ENCODE peak calls at places on chromosomes 3 and 15, in ten cellular contexts. One of them, this sample, is unnamed.

GRCh38 chr3:111326144-111326995 is 215.6 kb upstream of the CD96 start:
- DNase-seq in H1: no peak
- DNase-seq in left ventricle myocardium inferior: no peak
- DNase-seq in tibial nerve: no peak
- DNase-seq in stomach: no peak
- DNase-seq in kidney: no peak
- DNase-seq in lower lobe of right lung: no peak
- DNase-seq in neural progenitor cell: no peak
- DNase-seq in uterus: no peak
- DNase-seq in lung: no peak
- DNase-seq in this sample: no peak

GRCh38 chr3:156382458-156383346 is 172.2 kb downstream of the SSR3 start:
- DNase-seq in H1: peak; percentile 80
- DNase-seq in left ventricle myocardium inferior: no peak
- DNase-seq in tibial nerve: no peak
- DNase-seq in stomach: peak; percentile 34
- DNase-seq in kidney: no peak
- DNase-seq in lower lobe of right lung: no peak
- DNase-seq in neural progenitor cell: peak; percentile 24
- DNase-seq in uterus: no peak
- DNase-seq in lung: no peak
- DNase-seq in this sample: no peak

GRCh38 chr3:178705925-178706324 is 169.7 kb downstream of the KCNMB2 start:
- DNase-seq in H1: no peak
- DNase-seq in left ventricle myocardium inferior: no peak
- DNase-seq in tibial nerve: no peak
- DNase-seq in stomach: no peak
- DNase-seq in kidney: no peak
- DNase-seq in lower lobe of right lung: no peak
- DNase-seq in neural progenitor cell: no peak
- DNase-seq in uterus: no peak
- DNase-seq in lung: no peak
- DNase-seq in this sample: no peak

GRCh38 chr3:129526121-129526900 is 2.1 kb upstream of the RHO start:
- DNase-seq in H1: peak; percentile 47
- DNase-seq in left ventricle myocardium inferior: no peak
- DNase-seq in tibial nerve: no peak
- DNase-seq in stomach: no peak
- DNase-seq in kidney: no peak
- DNase-seq in lower lobe of right lung: no peak
- DNase-seq in neural progenitor cell: peak; percentile 51
- DNase-seq in uterus: no peak
- DNase-seq in lung: peak; percentile 33
- DNase-seq in this sample: no peak

GRCh38 chr3:126685493-126685892 is 18.5 kb upstream of the CHCHD6 start:
- DNase-seq in H1: no peak
- DNase-seq in left ventricle myocardium inferior: no peak
- DNase-seq in tibial nerve: no peak
- DNase-seq in stomach: no peak
- DNase-seq in kidney: no peak
- DNase-seq in lower lobe of right lung: no peak
- DNase-seq in neural progenitor cell: no peak
- DNase-seq in uterus: no peak
- DNase-seq in lung: no peak
- DNase-seq in this sample: no peak

GRCh38 chr15:90074916-90075315 is 27.4 kb downstream of the IDH2 start:
- DNase-seq in H1: no peak
- DNase-seq in left ventricle myocardium inferior: no peak
- DNase-seq in tibial nerve: no peak
- DNase-seq in stomach: no peak
- DNase-seq in kidney: no peak
- DNase-seq in lower lobe of right lung: no peak
- DNase-seq in neural progenitor cell: no peak
- DNase-seq in uterus: no peak
- DNase-seq in lung: no peak
- DNase-seq in this sample: no peak

GRCh38 chr3:32782417-32782816 is 35.4 kb upstream of the TRIM71 start:
- DNase-seq in H1: no peak
- DNase-seq in left ventricle myocardium inferior: no peak
- DNase-seq in tibial nerve: no peak
- DNase-seq in stomach: no peak
- DNase-seq in kidney: no peak
- DNase-seq in lower lobe of right lung: no peak
- DNase-seq in neural progenitor cell: no peak
- DNase-seq in uterus: no peak
- DNase-seq in lung: no peak
- DNase-seq in this sample: no peak

GRCh38 chr15:84976746-84977345 is 4.8 kb upstream of the PDE8A start:
- DNase-seq in H1: no peak
- DNase-seq in left ventricle myocardium inferior: no peak
- DNase-seq in tibial nerve: no peak
- DNase-seq in stomach: no peak
- DNase-seq in kidney: no peak
- DNase-seq in lower lobe of right lung: no peak
- DNase-seq in neural progenitor cell: no peak
- DNase-seq in uterus: no peak
- DNase-seq in lung: no peak
- DNase-seq in this sample: no peak

GRCh38 chr3:124420392-124420791 is 309.9 kb upstream of the UMPS start:
- DNase-seq in H1: no peak
- DNase-seq in left ventricle myocardium inferior: no peak
- DNase-seq in tibial nerve: no peak
- DNase-seq in stomach: no peak
- DNase-seq in kidney: no peak
- DNase-seq in lower lobe of right lung: no peak
- DNase-seq in neural progenitor cell: no peak
- DNase-seq in uterus: no peak
- DNase-seq in lung: no peak
- DNase-seq in this sample: no peak

GRCh38 chr3:178536271-178537079 is at the start of gene KCNMB2:
- DNase-seq in H1: no peak
- DNase-seq in left ventricle myocardium inferior: no peak
- DNase-seq in tibial nerve: no peak
- DNase-seq in stomach: no peak
- DNase-seq in kidney: no peak
- DNase-seq in lower lobe of right lung: no peak
- DNase-seq in neural progenitor cell: peak; percentile 7
- DNase-seq in uterus: no peak
- DNase-seq in lung: no peak
- DNase-seq in this sample: no peak

GRCh38 chr3:127735767-127736693 is 63.3 kb downstream of the ABTB1 start:
- DNase-seq in H1: no peak
- DNase-seq in left ventricle myocardium inferior: no peak
- DNase-seq in tibial nerve: no peak
- DNase-seq in stomach: no peak
- DNase-seq in kidney: peak; percentile 88
- DNase-seq in lower lobe of right lung: no peak
- DNase-seq in neural progenitor cell: no peak
- DNase-seq in uterus: peak; percentile 32
- DNase-seq in lung: no peak
- DNase-seq in this sample: no peak

GRCh38 chr3:61570813-61571212 is 9.4 kb downstream of the PTPRG start:
- DNase-seq in H1: no peak
- DNase-seq in left ventricle myocardium inferior: no peak
- DNase-seq in tibial nerve: no peak
- DNase-seq in stomach: no peak
- DNase-seq in kidney: no peak
- DNase-seq in lower lobe of right lung: no peak
- DNase-seq in neural progenitor cell: no peak
- DNase-seq in uterus: no peak
- DNase-seq in lung: no peak
- DNase-seq in this sample: no peak

GRCh38 chr3:4738737-4739274 is 240.4 kb upstream of the BHLHE40 start:
- DNase-seq in H1: no peak
- DNase-seq in left ventricle myocardium inferior: no peak
- DNase-seq in tibial nerve: no peak
- DNase-seq in stomach: no peak
- DNase-seq in kidney: no peak
- DNase-seq in lower lobe of right lung: no peak
- DNase-seq in neural progenitor cell: no peak
- DNase-seq in uterus: no peak
- DNase-seq in lung: no peak
- DNase-seq in this sample: no peak

GRCh38 chr15:40336129-40337122 is 4.3 kb downstream of the CCDC9B start:
- DNase-seq in H1: peak; percentile 81
- DNase-seq in left ventricle myocardium inferior: no peak
- DNase-seq in tibial nerve: no peak
- DNase-seq in stomach: no peak
- DNase-seq in kidney: peak; percentile 70
- DNase-seq in lower lobe of right lung: no peak
- DNase-seq in neural progenitor cell: peak; percentile 60
- DNase-seq in uterus: no peak
- DNase-seq in lung: no peak
- DNase-seq in this sample: no peak

GRCh38 chr3:100531093-100531492 is 38.7 kb downstream of the TMEM45A start:
- DNase-seq in H1: no peak
- DNase-seq in left ventricle myocardium inferior: no peak
- DNase-seq in tibial nerve: no peak
- DNase-seq in stomach: no peak
- DNase-seq in kidney: no peak
- DNase-seq in lower lobe of right lung: no peak
- DNase-seq in neural progenitor cell: no peak
- DNase-seq in uterus: no peak
- DNase-seq in lung: no peak
- DNase-seq in this sample: no peak
- H3K4me1 ChIP-seq in H1: no peaks in the 10 kb centered on the region
- H3K4me1 ChIP-seq in left ventricle myocardium inferior: peaks cover 4% of the 10 kb centered on the region
- H3K4me1 ChIP-seq in tibial nerve: no peaks in the 10 kb centered on the region
- H3K4me1 ChIP-seq in stomach: no peaks in the 10 kb centered on the region
- H3K4me1 ChIP-seq in kidney: no peaks in the 10 kb centered on the region
- H3K4me1 ChIP-seq in lower lobe of right lung: no peaks in the 10 kb centered on the region
- H3K4me1 ChIP-seq in neural progenitor cell: no peaks in the 10 kb centered on the region
- H3K4me1 ChIP-seq in uterus: no peaks in the 10 kb centered on the region
- H3K4me1 ChIP-seq in lung: no peaks in the 10 kb centered on the region
- H3K4me1 ChIP-seq in this sample: no peaks in the 10 kb centered on the region

GRCh38 chr3:134607054-134608022 is 43.5 kb downstream of the KY start:
- DNase-seq in H1: no peak
- DNase-seq in left ventricle myocardium inferior: no peak
- DNase-seq in tibial nerve: no peak
- DNase-seq in stomach: no peak
- DNase-seq in kidney: no peak
- DNase-seq in lower lobe of right lung: no peak
- DNase-seq in neural progenitor cell: no peak
- DNase-seq in uterus: no peak
- DNase-seq in lung: no peak
- DNase-seq in this sample: no peak
- H3K4me1 ChIP-seq in H1: no peaks in the 10 kb centered on the region
- H3K4me1 ChIP-seq in left ventricle myocardium inferior: peaks cover 24% of the 10 kb centered on the region
- H3K4me1 ChIP-seq in tibial nerve: no peaks in the 10 kb centered on the region
- H3K4me1 ChIP-seq in stomach: no peaks in the 10 kb centered on the region
- H3K4me1 ChIP-seq in kidney: no peaks in the 10 kb centered on the region
- H3K4me1 ChIP-seq in lower lobe of right lung: no peaks in the 10 kb centered on the region
- H3K4me1 ChIP-seq in neural progenitor cell: peaks cover 6% of the 10 kb centered on the region
- H3K4me1 ChIP-seq in uterus: no peaks in the 10 kb centered on the region
- H3K4me1 ChIP-seq in lung: no peaks in the 10 kb centered on the region
- H3K4me1 ChIP-seq in this sample: no peaks in the 10 kb centered on the region

DNA sequence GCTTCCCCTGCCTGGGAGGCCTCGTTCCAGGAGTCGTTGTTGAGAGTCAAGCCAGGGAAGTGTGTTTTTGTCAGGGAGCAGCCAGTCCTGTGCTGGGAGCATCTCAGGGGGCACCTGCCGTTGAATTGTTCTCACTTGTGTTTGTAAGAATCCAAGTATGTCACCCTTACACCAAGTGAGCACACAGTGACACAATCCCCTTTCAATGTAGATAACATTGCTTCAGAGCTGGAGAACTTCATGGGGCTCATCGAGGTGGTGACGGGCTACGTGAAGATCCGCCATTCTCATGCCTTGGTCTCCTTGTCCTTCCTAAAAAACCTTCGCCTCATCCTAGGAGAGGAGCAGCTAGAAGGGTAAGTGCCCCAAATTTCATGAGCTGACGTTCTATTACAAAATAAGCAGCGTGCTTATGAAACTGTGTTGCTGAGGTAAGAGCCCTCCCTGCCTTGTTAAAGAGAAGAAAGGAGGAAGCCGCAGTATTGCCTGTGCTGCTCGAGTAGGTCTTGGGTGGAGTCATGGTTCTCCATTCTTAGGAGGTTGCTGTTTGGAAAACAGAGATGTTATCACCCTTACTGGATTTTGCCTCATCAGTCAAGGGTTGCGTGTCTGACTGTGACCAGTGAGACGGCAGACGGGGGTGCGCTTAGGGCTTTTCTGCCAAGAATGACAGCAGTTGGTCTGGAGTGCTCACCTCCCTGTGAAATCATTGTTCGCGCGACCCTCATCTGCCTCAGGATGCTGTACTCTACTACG is 108.1 kb downstream of the PGPEP1L start:
- DNase-seq in H1: no peak
- DNase-seq in left ventricle myocardium inferior: no peak
- DNase-seq in tibial nerve: no peak
- DNase-seq in stomach: no peak
- DNase-seq in kidney: no peak
- DNase-seq in lower lobe of right lung: peak; percentile 60
- DNase-seq in neural progenitor cell: peak; percentile 21
- DNase-seq in uterus: no peak
- DNase-seq in lung: no peak
- DNase-seq in this sample: no peak
- H3K4me1 ChIP-seq in H1: peaks cover 10% of the 10 kb centered on the region
- H3K4me1 ChIP-seq in left ventricle myocardium inferior: peaks cover 33% of the 10 kb centered on the region
- H3K4me1 ChIP-seq in tibial nerve: no peaks in the 10 kb centered on the region
- H3K4me1 ChIP-seq in stomach: no peaks in the 10 kb centered on the region
- H3K4me1 ChIP-seq in kidney: peaks cover 6% of the 10 kb centered on the region
- H3K4me1 ChIP-seq in lower lobe of right lung: peaks cover 8% of the 10 kb centered on the region
- H3K4me1 ChIP-seq in neural progenitor cell: peaks cover 33% of the 10 kb centered on the region
- H3K4me1 ChIP-seq in uterus: no peaks in the 10 kb centered on the region
- H3K4me1 ChIP-seq in lung: peaks cover 13% of the 10 kb centered on the region
- H3K4me1 ChIP-seq in this sample: no peaks in the 10 kb centered on the region

DNA sequence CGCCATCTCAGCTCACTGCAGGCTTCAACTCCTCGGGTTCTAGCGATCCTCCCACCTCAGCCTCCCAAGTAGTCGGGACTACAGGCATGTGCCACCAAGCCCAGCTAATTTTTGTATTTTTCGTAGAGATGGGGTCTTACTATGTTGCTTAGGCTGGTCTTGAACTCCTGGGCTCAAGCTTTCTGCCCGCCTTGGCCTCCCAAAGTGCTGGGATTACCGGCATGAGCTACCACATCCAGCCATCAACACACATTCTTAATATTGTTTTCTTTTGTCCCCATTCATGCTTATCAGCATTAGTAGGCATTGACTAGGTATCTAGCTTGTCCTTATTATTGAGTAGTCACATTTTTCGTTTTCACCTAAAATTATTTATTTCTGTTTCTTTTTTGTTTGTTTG is 168.3 kb downstream of the GHSR start:
- DNase-seq in H1: no peak
- DNase-seq in left ventricle myocardium inferior: no peak
- DNase-seq in tibial nerve: no peak
- DNase-seq in stomach: no peak
- DNase-seq in kidney: no peak
- DNase-seq in lower lobe of right lung: no peak
- DNase-seq in neural progenitor cell: no peak
- DNase-seq in uterus: no peak
- DNase-seq in lung: no peak
- DNase-seq in this sample: no peak
- H3K4me1 ChIP-seq in H1: no peaks in the 10 kb centered on the region
- H3K4me1 ChIP-seq in left ventricle myocardium inferior: peaks cover 86% of the 10 kb centered on the region
- H3K4me1 ChIP-seq in tibial nerve: no peaks in the 10 kb centered on the region
- H3K4me1 ChIP-seq in stomach: peaks cover 21% of the 10 kb centered on the region
- H3K4me1 ChIP-seq in kidney: no peaks in the 10 kb centered on the region
- H3K4me1 ChIP-seq in lower lobe of right lung: peaks cover 35% of the 10 kb centered on the region
- H3K4me1 ChIP-seq in neural progenitor cell: peaks cover 3% of the 10 kb centered on the region
- H3K4me1 ChIP-seq in uterus: no peaks in the 10 kb centered on the region
- H3K4me1 ChIP-seq in lung: peaks cover 20% of the 10 kb centered on the region
- H3K4me1 ChIP-seq in this sample: no peaks in the 10 kb centered on the region

This sample was measured in CD8-positive, alpha-beta memory T cell.